ENCODE peak calls at places on chromosomes 5 and 9, in five cellular contexts. G is IMR-90, S is SK-N-SH, T is A549, J is GM12878. V is an unnamed sample.

GRCh38 chr5:124650960-124651662 is 95.3 kb downstream of the ZNF608 start:
- DNase-seq in G (peak), S (no peak), T (no peak), J (no peak), V (peak)

GRCh38 chr9:96418920-96419690 is 935 bp upstream of the ZNF367 start:
- DNase-seq in G (peak), S (peak), T (peak), J (no peak), V (peak)

GRCh38 chr5:170538096-170538465 is 34.3 kb downstream of the KCNIP1 start:
- DNase-seq in G (no peak), S (no peak), T (no peak), J (no peak), V (no peak)

GRCh38 chr9:36314740-36315139 is 56.5 kb upstream of the GNE start:
- DNase-seq in G (no peak), S (no peak), T (no peak), J (no peak), V (no peak)

GRCh38 chr9:132439153-132439552 is 29.1 kb downstream of the CFAP77 start:
- DNase-seq in G (no peak), S (no peak), T (no peak), J (no peak), V (no peak)

GRCh38 chr9:91417602-91418218 is 5.9 kb downstream of the NFIL3 start:
- DNase-seq in G (no peak), S (no peak), T (no peak), J (no peak), V (no peak)

GRCh38 chr9:136890661-136891060 is 4.3 kb downstream of the TRAF2 start:
- DNase-seq in G (no peak), S (no peak), T (no peak), J (no peak), V (no peak)

GRCh38 chr9:134234687-134235359 is 70.5 kb upstream of the RNU6ATAC start:
- DNase-seq in G (no peak), S (no peak), T (no peak), J (no peak), V (no peak)

GRCh38 chr9:120071760-120072159 is 508.2 kb downstream of the CDK5RAP2 start:
- DNase-seq in G (no peak), S (no peak), T (no peak), J (no peak), V (no peak)

GRCh38 chr9:111691686-111692329 is 30.4 kb downstream of the GNG10 start:
- DNase-seq in G (peak), S (peak), T (peak), J (no peak), V (no peak)

GRCh38 chr5:178573216-178573615 is 17.0 kb downstream of the COL23A1 start:
- DNase-seq in G (no peak), S (no peak), T (no peak), J (no peak), V (no peak)

GRCh38 chr9:129483467-129484324 is 137.2 kb downstream of the C9orf50 start:
- DNase-seq in G (peak), S (no peak), T (peak), J (no peak), V (no peak)

GRCh38 chr9:135604437-135605237 is 34.7 kb downstream of the GLT6D1 start:
- DNase-seq in G (no peak), S (peak), T (no peak), J (no peak), V (no peak)

GRCh38 chr5:135076801-135077200 is 42.8 kb upstream of the PITX1 start:
- DNase-seq in G (no peak), S (no peak), T (no peak), J (no peak), V (no peak)

GRCh38 chr9:82934949-82935348 is 128.0 kb downstream of the RASEF start:
- DNase-seq in G (peak), S (no peak), T (peak), J (no peak), V (no peak)

GRCh38 chr9:119283118-119283794 is 86.0 kb downstream of the BRINP1 start:
- DNase-seq in G (no peak), S (no peak), T (no peak), J (no peak), V (no peak)

GRCh38 chr5:143682788-143683419 is 129.1 kb upstream of the HMHB1 start:
- DNase-seq in G (peak), S (no peak), T (no peak), J (no peak), V (no peak)

GRCh38 chr9:91903126-91903911 is 46.7 kb downstream of the ROR2 start:
- DNase-seq in G (no peak), S (no peak), T (no peak), J (no peak), V (no peak)

GRCh38 chr5:167442922-167443321 is 848.5 kb upstream of the WWC1 start:
- DNase-seq in G (no peak), S (no peak), T (no peak), J (no peak), V (no peak)

GRCh38 chr5:145711417-145711816 is 123.7 kb downstream of the PRELID2 start:
- DNase-seq in G (no peak), S (no peak), T (no peak), J (no peak), V (no peak)

GRCh38 chr5:143328589-143329220 is 74.8 kb downstream of the NR3C1 start:
- DNase-seq in G (no peak), S (no peak), T (no peak), J (no peak), V (no peak)

GRCh38 chr5:132013711-132014110 is 2.3 kb upstream of the ACSL6 start:
- DNase-seq in G (no peak), S (no peak), T (no peak), J (no peak), V (no peak)

GRCh38 chr5:81895312-81895711 is 76.5 kb upstream of the ATG10 start:
- DNase-seq in G (peak), S (no peak), T (no peak), J (no peak), V (no peak)

GRCh38 chr5:67414712-67415111 is 218.1 kb upstream of the CD180 start:
- DNase-seq in G (peak), S (no peak), T (no peak), J (no peak), V (no peak)

GRCh38 chr5:172107606-172108005 is 80.4 kb downstream of the STK10 start:
- DNase-seq in G (peak), S (no peak), T (peak), J (no peak), V (no peak)

GRCh38 chr5:96517294-96517693 is 84.2 kb upstream of the PCSK1 start:
- DNase-seq in G (peak), S (peak), T (no peak), J (no peak), V (no peak)

GRCh38 chr5:60382761-60383160 is 317.2 kb downstream of the DEPDC1B start:
- DNase-seq in G (peak), S (peak), T (peak), J (peak), V (no peak)

GRCh38 chr5:173315495-173316352 is 12.5 kb downstream of the STC2 start:
- DNase-seq in G (peak), S (peak), T (no peak), J (no peak), V (peak)

GRCh38 chr5:65812648-65813047 is 90.6 kb downstream of the NLN start:
- DNase-seq in G (no peak), S (no peak), T (no peak), J (no peak), V (no peak)

GRCh38 chr9:77839459-77840140 is 191.5 kb upstream of the GNA14 start:
- DNase-seq in G (peak), S (no peak), T (no peak), J (no peak), V (no peak)

GRCh38 chr9:135275163-135275925 is 187.9 kb downstream of the OLFM1 start:
- DNase-seq in G (no peak), S (no peak), T (no peak), J (no peak), V (no peak)

GRCh38 chr5:132487841-132488555 is 2.6 kb downstream of the IRF1 start:
- DNase-seq in G (no peak), S (no peak), T (no peak), J (no peak), V (no peak)

GRCh38 chr5:132787076-132787475 is 10.0 kb upstream of the SEPTIN8 start:
- DNase-seq in G (peak), S (no peak), T (no peak), J (no peak), V (no peak)

GRCh38 chr9:79061766-79062165 is 510.0 kb upstream of the TLE4 start:
- DNase-seq in G (no peak), S (no peak), T (no peak), J (no peak), V (no peak)

GRCh38 chr9:92663951-92664350 is 6.0 kb downstream of the IPPK start:
- DNase-seq in G (no peak), S (no peak), T (no peak), J (no peak), V (no peak)

GRCh38 chr5:10704949-10705621 is 55.9 kb downstream of the DAP start:
- DNase-seq in G (peak), S (no peak), T (no peak), J (no peak), V (no peak)
- TF ChIP-seq RCOR1 in G (no peak), S (no peak), T (no peak), J (no peak), V (no peak)

GRCh38 chr9:86176468-86176867 is 77.1 kb upstream of the GOLM1 start:
- DNase-seq in G (no peak), S (peak), T (peak), J (no peak), V (no peak)

GRCh38 chr9:86175743-86176456 is 76.5 kb upstream of the GOLM1 start:
- DNase-seq in G (no peak), S (peak), T (no peak), J (no peak), V (no peak)

GRCh38 chr9:86175223-86175622 is 75.9 kb upstream of the GOLM1 start:
- DNase-seq in G (no peak), S (no peak), T (no peak), J (no peak), V (no peak)
- TF ChIP-seq RCOR1 in G (no peak), S (no peak), T (no peak), J (no peak), V (no peak)

DNA sequence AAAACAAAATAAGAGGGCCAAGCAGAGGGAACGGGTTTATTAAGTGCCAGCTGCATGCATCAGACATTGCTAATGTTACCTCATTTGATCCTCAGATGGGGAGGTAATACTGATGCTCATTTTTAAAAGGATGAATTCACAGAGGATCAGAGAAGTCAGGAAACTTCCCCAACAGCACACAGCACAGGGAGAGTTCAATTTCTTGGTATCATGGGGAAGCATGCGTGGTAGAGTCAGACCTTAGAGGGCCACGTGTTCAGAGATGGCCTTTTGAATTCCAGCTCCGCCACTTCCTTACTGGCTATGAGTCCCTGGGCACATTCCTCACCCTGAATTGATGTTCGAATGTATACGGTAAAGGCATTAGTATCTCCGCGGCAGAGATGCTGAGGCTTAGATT is 108.3 kb downstream of the MYO10 start:
- DNase-seq in G (no peak), S (no peak), T (no peak), J (no peak), V (no peak)
- TF ChIP-seq RCOR1 in G (no peak), S (no peak), T (no peak), J (no peak), V (no peak)

GRCh38 chr9:99720455-99721050 is 101.1 kb upstream of the NR4A3 start:
- DNase-seq in G (peak), S (no peak), T (no peak), J (peak), V (no peak)
- TF ChIP-seq RCOR1 in G (no peak), S (no peak), T (no peak), J (no peak), V (no peak)